ENCODE peak calls at places on chromosomes 4 and X, in eight cellular contexts. P is RWPE2, R is right atrium auricular region, G is cardiac muscle cell, T is heart left ventricle, Q is Karpas-422, U is tibial artery, S is small intestine. J is an unnamed sample.

GRCh38 chr4:86307432-86307831 is 52.4 kb downstream of the MAPK10 start:
- DNase-seq in P (no peak), R (no peak), G (no peak), T (no peak), Q (peak; percentile 80), U (no peak), S (no peak), J (no peak)

GRCh38 chr4:82429728-82430192 is 502 bp downstream of the HNRNPDL start:
- DNase-seq in P (peak; percentile 72), R (no peak), G (peak; percentile 65), T (no peak), Q (no peak), U (no peak), S (no peak), J (peak; percentile 60)

GRCh38 chrX:39499996-39500395 is 597.8 kb downstream of the BCOR start:
- DNase-seq in P (no peak), R (no peak), G (no peak), T (no peak), Q (no peak), U (no peak), S (no peak), J (no peak)

GRCh38 chrX:114611018-114611619 is 27.2 kb downstream of the HTR2C start:
- DNase-seq in P (no peak), R (no peak), G (peak; percentile 76), T (peak; percentile 15), Q (peak; percentile 79), U (no peak), S (peak; percentile 11), J (no peak)

GRCh38 chr4:2484993-2485392 is 16.1 kb downstream of the RNF4 start:
- DNase-seq in P (no peak), R (peak; percentile 86), G (no peak), T (peak; percentile 87), Q (peak; percentile 89), U (peak; percentile 83), S (peak; percentile 88), J (peak; percentile 46)

GRCh38 chr4:176838611-176839411 is 46.1 kb upstream of the VEGFC start:
- DNase-seq in P (no peak), R (no peak), G (no peak), T (peak; percentile 28), Q (no peak), U (no peak), S (no peak), J (no peak)

GRCh38 chr4:12894062-12894461 is 590.1 kb downstream of the RAB28 start:
- DNase-seq in P (no peak), R (no peak), G (no peak), T (no peak), Q (no peak), U (no peak), S (no peak), J (no peak)

GRCh38 chrX:39969099-39969825 is 128.5 kb downstream of the BCOR start:
- DNase-seq in P (no peak), R (no peak), G (peak; percentile 28), T (no peak), Q (no peak), U (no peak), S (no peak), J (no peak)

GRCh38 chr4:5750052-5750950 is 39.3 kb downstream of the EVC start:
- DNase-seq in P (no peak), R (no peak), G (no peak), T (no peak), Q (no peak), U (peak; percentile 23), S (no peak), J (no peak)

GRCh38 chr4:20615492-20616136 is 84.6 kb upstream of the PACRGL start:
- DNase-seq in P (no peak), R (no peak), G (no peak), T (no peak), Q (no peak), U (no peak), S (no peak), J (no peak)

GRCh38 chr4:177356191-177356590 is 46.5 kb downstream of the NEIL3 start:
- DNase-seq in P (no peak), R (no peak), G (no peak), T (no peak), Q (no peak), U (no peak), S (no peak), J (no peak)

GRCh38 chr4:110211007-110211769 is 12.8 kb upstream of the ELOVL6 start:
- DNase-seq in P (no peak), R (no peak), G (peak; percentile 40), T (no peak), Q (peak; percentile 75), U (no peak), S (peak; percentile 67), J (no peak)

GRCh38 chr4:10032625-10033024 is 11.3 kb upstream of the SLC2A9 start:
- DNase-seq in P (no peak), R (no peak), G (no peak), T (no peak), Q (no peak), U (no peak), S (no peak), J (no peak)
- H3K4me3 ChIP-seq in P (no peak overlapping the region), R (no peak overlapping the region), G (no peak overlapping the region), T (no peak overlapping the region), Q (no peak overlapping the region), U (no peak overlapping the region), S (no peak overlapping the region), J (no peak overlapping the region)

GRCh38 chr4:140100771-140101170 is 53.2 kb downstream of the MAML3 start:
- DNase-seq in P (no peak), R (no peak), G (no peak), T (no peak), Q (no peak), U (no peak), S (no peak), J (no peak)

GRCh38 chr4:140098481-140099132 is 55.4 kb downstream of the MAML3 start:
- DNase-seq in P (no peak), R (no peak), G (no peak), T (no peak), Q (peak; percentile 63), U (no peak), S (no peak), J (no peak)

GRCh38 chr4:140102406-140102805 is 51.6 kb downstream of the MAML3 start:
- DNase-seq in P (no peak), R (no peak), G (no peak), T (no peak), Q (no peak), U (no peak), S (no peak), J (no peak)

GRCh38 chr4:140097572-140097971 is 56.4 kb downstream of the MAML3 start:
- DNase-seq in P (no peak), R (no peak), G (no peak), T (no peak), Q (peak; percentile 58), U (no peak), S (no peak), J (no peak)

DNA sequence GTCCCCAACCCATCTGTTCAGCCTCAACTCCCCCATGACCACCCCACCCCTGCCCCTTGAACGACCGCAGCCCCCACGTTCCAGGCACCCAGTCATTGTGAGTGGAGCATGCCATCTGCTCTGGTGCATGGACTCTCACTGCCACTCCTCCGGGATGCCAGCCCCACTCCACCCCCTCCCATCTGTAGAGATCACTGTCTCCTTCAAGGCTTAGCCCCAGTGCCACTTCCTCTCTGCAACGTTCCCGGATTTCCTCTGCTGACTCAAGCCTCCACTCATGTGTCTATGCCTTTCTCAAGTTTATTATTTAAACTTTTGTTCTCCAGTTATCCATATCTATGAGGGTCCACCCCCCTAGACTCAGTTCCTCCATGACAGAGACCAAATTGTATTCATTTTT is 54.0 kb downstream of the MAML3 start:
- DNase-seq in P (no peak), R (peak; percentile 68), G (no peak), T (peak; percentile 49), Q (no peak), U (peak; percentile 79), S (peak; percentile 28), J (no peak)
- H3K27ac ChIP-seq in P (peak overlapping the region; percentile 51), R (no peak overlapping the region), G (no peak overlapping the region), T (peak overlapping the region; percentile 81), Q (peak overlapping the region; percentile 94), U (no peak overlapping the region), S (no peak overlapping the region), J (no peak overlapping the region)

DNA sequence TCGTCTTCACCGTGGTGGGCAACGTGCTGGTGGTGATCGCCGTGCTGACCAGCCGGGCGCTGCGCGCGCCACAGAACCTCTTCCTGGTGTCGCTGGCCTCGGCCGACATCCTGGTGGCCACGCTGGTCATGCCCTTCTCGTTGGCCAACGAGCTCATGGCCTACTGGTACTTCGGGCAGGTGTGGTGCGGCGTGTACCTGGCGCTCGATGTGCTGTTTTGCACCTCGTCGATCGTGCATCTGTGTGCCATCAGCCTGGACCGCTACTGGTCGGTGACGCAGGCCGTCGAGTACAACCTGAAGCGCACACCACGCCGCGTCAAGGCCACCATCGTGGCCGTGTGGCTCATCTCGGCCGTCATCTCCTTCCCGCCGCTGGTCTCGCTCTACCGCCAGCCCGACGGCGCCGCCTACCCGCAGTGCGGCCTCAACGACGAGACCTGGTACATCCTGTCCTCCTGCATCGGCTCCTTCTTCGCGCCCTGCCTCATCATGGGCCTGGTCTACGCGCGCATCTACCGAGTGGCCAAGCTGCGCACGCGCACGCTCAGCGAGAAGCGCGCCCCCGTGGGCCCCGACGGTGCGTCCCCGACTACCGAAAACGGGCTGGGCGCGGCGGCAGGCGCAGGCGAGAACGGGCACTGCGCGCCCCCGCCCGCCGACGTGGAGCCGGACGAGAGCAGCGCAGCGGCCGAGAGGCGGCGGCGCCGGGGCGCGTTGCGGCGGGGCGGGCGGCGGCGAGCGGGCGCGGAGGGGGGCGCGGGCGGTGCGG is 791 bp downstream of the ADRA2C start:
- DNase-seq in P (no peak), R (no peak), G (peak; percentile 29), T (no peak), Q (no peak), U (peak; percentile 82), S (no peak), J (no peak)
- H3K4me3 ChIP-seq in P (peak overlapping the region; percentile 26), R (peak overlapping the region; percentile 25), G (peak overlapping the region; percentile 26), T (peak overlapping the region; percentile 42), Q (no peak overlapping the region), U (peak overlapping the region; percentile 73), S (no peak overlapping the region), J (no peak overlapping the region)

GRCh38 chr4:122922877-122923511 is 597 bp upstream of the NUDT6 start:
- DNase-seq in P (peak; percentile 80), R (peak; percentile 87), G (peak; percentile 90), T (peak; percentile 89), Q (peak; percentile 96), U (peak; percentile 88), S (peak; percentile 85), J (peak; percentile 60)

GRCh38 chr4:122917731-122918130 is 4.7 kb downstream of the NUDT6 start:
- DNase-seq in P (no peak), R (no peak), G (no peak), T (no peak), Q (no peak), U (no peak), S (no peak), J (no peak)

GRCh38 chr4:122920473-122920872 is 1.9 kb downstream of the NUDT6 start:
- DNase-seq in P (no peak), R (no peak), G (no peak), T (no peak), Q (no peak), U (no peak), S (no peak), J (no peak)

GRCh38 chr4:122921971-122922876 is at the start of gene NUDT6:
- DNase-seq in P (peak; percentile 40), R (peak; percentile 71), G (peak; percentile 82), T (peak; percentile 67), Q (peak; percentile 81), U (peak; percentile 75), S (peak; percentile 51), J (peak; percentile 14)

DNA sequence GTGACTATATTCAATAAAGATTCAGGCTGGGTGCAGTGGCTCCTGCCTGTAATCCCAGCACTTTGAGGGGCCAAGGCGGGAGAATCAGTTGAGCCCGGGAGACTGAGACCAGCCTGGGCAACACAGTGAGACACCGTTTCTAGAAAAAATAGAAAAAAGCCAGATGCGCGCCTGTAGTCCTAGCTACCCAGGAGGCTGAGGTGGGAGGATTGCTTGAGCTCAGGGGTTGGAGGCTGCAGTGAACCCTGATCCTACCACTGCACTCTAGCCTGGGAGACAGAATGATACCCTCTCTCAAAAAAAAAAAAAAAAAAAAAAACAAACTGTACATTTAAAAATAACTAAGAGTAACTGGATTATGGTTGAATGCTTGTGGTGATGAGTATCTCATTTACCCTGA is 1.1 kb downstream of the NUDT6 start:
- DNase-seq in P (no peak), R (no peak), G (no peak), T (no peak), Q (no peak), U (no peak), S (no peak), J (no peak)
- H3K27ac ChIP-seq in P (peak overlapping the region; percentile 64), R (no peak overlapping the region), G (no peak overlapping the region), T (peak overlapping the region; percentile 77), Q (no peak overlapping the region), U (peak overlapping the region; percentile 68), S (no peak overlapping the region), J (no peak overlapping the region)